ENCODE peak calls at places on chromosomes 11 and 22, in eight cellular contexts. H is stimulated activated CD4-positive, alpha-beta T cell treated with anti-CD3 and anti-CD28 coated beads, TNF-alpha, amount 100 ng/mL, for 48 hours; E is NCI-H2081; R is hepatocyte; A is Kasumi-1; P is pancreas; W is right atrium auricular region; V is kidney tubule cell. N is an unnamed sample.

GRCh38 chr11:87804176-87804575 is 371.1 kb downstream of the RAB38 start:
- DNase-seq in E (no peak), R (no peak), V (no peak), H (no peak), W (no peak), P (no peak), A (no peak), N (no peak)

GRCh38 chr11:77669848-77670511 is 32.4 kb upstream of the CLNS1A start:
- DNase-seq in W (no peak), R (peak; percentile 30), V (no peak), E (no peak), H (no peak), A (no peak), P (no peak), N (no peak)

GRCh38 chr11:97979741-97980140 is 1041.0 kb upstream of the CNTN5 start:
- DNase-seq in A (no peak), H (no peak), W (no peak), E (no peak), P (no peak), R (no peak), V (no peak), N (no peak)

GRCh38 chr11:69653406-69653960 is 12.5 kb downstream of the CCND1 start:
- DNase-seq in H (no peak), E (no peak), P (no peak), W (no peak), V (no peak), A (no peak), R (no peak), N (no peak)

GRCh38 chr22:35064664-35065063 is 1.3 kb upstream of the ISX start:
- DNase-seq in V (peak; percentile 77), R (peak; percentile 86), E (no peak), H (no peak), W (no peak), P (no peak), A (no peak), N (no peak)

GRCh38 chr11:103709366-103709765 is 327.1 kb upstream of the DDI1 start:
- DNase-seq in V (no peak), A (peak; percentile 65), E (no peak), P (no peak), R (no peak), W (no peak), H (no peak), N (no peak)

GRCh38 chr11:18615628-18616392 is 16.2 kb downstream of the MISFA start:
- DNase-seq in P (no peak), H (no peak), W (no peak), A (peak; percentile 55), V (no peak), R (no peak), E (no peak), N (peak; percentile 59)

GRCh38 chr22:33831651-33832050 is 88.6 kb downstream of the LARGE1 start:
- DNase-seq in P (no peak), E (no peak), V (no peak), A (no peak), R (no peak), W (no peak), H (no peak), N (no peak)

GRCh38 chr22:38230108-38230825 is 28.5 kb downstream of the MAFF start:
- DNase-seq in H (no peak), A (peak; percentile 80), R (peak; percentile 75), W (no peak), V (peak; percentile 55), P (peak; percentile 39), E (peak; percentile 25), N (peak; percentile 47)

GRCh38 chr11:60504219-60504618 is 11.0 kb upstream of the MS4A13 start:
- DNase-seq in E (no peak), P (no peak), H (no peak), R (no peak), W (no peak), A (no peak), V (no peak), N (no peak)

GRCh38 chr11:86987687-86988086 is 32.5 kb upstream of the FZD4 start:
- DNase-seq in P (no peak), H (no peak), V (no peak), W (no peak), R (no peak), A (no peak), E (no peak), N (no peak)

GRCh38 chr22:22816171-22816514 is 71.5 kb upstream of the IGLL5 start:
- DNase-seq in W (no peak), H (no peak), A (no peak), E (no peak), R (no peak), P (no peak), V (no peak), N (no peak)

GRCh38 chr11:62810748-62811147 is 5.5 kb upstream of the NXF1 start:
- DNase-seq in P (no peak), V (no peak), E (no peak), W (no peak), R (no peak), H (no peak), A (no peak), N (no peak)

GRCh38 chr22:49979587-49980264 is 19.2 kb downstream of the PIM3 start:
- DNase-seq in P (peak; percentile 39), A (peak; percentile 34), E (no peak), W (no peak), H (no peak), R (peak; percentile 29), V (peak; percentile 49), N (peak; percentile 61)

GRCh38 chr11:19577849-19578619 is 134.6 kb upstream of the NAV2 start:
- DNase-seq in A (no peak), W (no peak), V (no peak), H (no peak), P (no peak), R (peak; percentile 72), E (peak; percentile 82), N (peak; percentile 64)

GRCh38 chr11:115279831-115280761 is 224.1 kb downstream of the CADM1 start:
- DNase-seq in P (no peak), W (no peak), H (no peak), R (peak; percentile 28), E (no peak), A (no peak), V (no peak), N (no peak)

GRCh38 chr22:43774318-43774717 is 37.8 kb downstream of the EFCAB6 start:
- DNase-seq in H (no peak), R (no peak), E (no peak), P (no peak), V (no peak), A (no peak), W (no peak), N (no peak)

GRCh38 chr11:33694346-33695050 is 6.1 kb downstream of the C11orf91 start:
- DNase-seq in R (no peak), P (no peak), A (peak; percentile 15), E (no peak), W (no peak), V (peak; percentile 22), H (no peak), N (no peak)

GRCh38 chr22:33038836-33039235 is 19.3 kb downstream of the SYN3 start:
- DNase-seq in R (peak; percentile 31), E (no peak), H (no peak), P (no peak), W (no peak), A (no peak), V (no peak), N (no peak)

GRCh38 chr11:124473476-124473875 is 28.0 kb upstream of the OR8B8 start:
- DNase-seq in P (no peak), W (no peak), V (no peak), E (no peak), A (no peak), H (no peak), R (no peak), N (no peak)

GRCh38 chr11:2394818-2395105 is 5.8 kb upstream of the TSSC4 start:
- DNase-seq in V (no peak), P (no peak), W (no peak), E (no peak), R (no peak), H (no peak), A (no peak), N (no peak)

GRCh38 chr11:58576792-58577440 is 1.3 kb upstream of the LPXN start:
- DNase-seq in R (peak; percentile 36), W (no peak), V (peak; percentile 46), H (no peak), E (peak; percentile 6), P (peak; percentile 20), A (peak; percentile 48), N (peak; percentile 66)

GRCh38 chr11:110059706-110060430 is 33.3 kb upstream of the ZC3H12C start:
- DNase-seq in W (no peak), E (no peak), A (no peak), P (no peak), V (peak; percentile 9), H (no peak), R (no peak), N (no peak)

GRCh38 chr22:26751217-26751616 is 93.8 kb downstream of the MIAT start:
- DNase-seq in A (peak; percentile 12), P (no peak), W (no peak), E (no peak), R (peak; percentile 19), V (peak; percentile 84), H (no peak), N (no peak)

GRCh38 chr11:125433454-125434121 is 62.5 kb downstream of the FEZ1 start:
- DNase-seq in A (peak; percentile 31), H (no peak), P (peak; percentile 20), V (peak; percentile 74), W (no peak), E (peak; percentile 26), R (peak; percentile 83), N (peak; percentile 51)

GRCh38 chr22:29216873-29217666 is 11.4 kb downstream of the EMID1 start:
- DNase-seq in W (no peak), P (peak; percentile 79), A (no peak), H (no peak), R (peak; percentile 46), V (peak; percentile 6), E (no peak), N (no peak)

GRCh38 chr11:61827573-61828378 is at the start of gene FADS2:
- DNase-seq in E (peak; percentile 99), P (peak; percentile 65), H (peak; percentile 76), V (peak; percentile 96), R (peak; percentile 96), A (peak; percentile 88), W (peak; percentile 91), N (peak; percentile 95)

N was measured in fibroblast of mammary gland.